ENCODE peak calls at places on chromosomes 11 and 22, in nine cellular contexts. N is PC-3, C is AG04450, R is adrenal gland, X is AG10803, A is cardiac fibroblast, Q is brain microvascular endothelial cell, Z is retinal pigment epithelial cell, K is neural crest cell. B is an unnamed sample.

GRCh38 chr22:25930710-25931353 is 188.8 kb downstream of the MYO18B start:
- DNase-seq in Z (no peak), R (no peak), X (no peak), Q (no peak), C (no peak), A (no peak), K (no peak), N (no peak), B (no peak)

GRCh38 chr11:34940026-34940677 is 23.7 kb downstream of the PDHX start:
- DNase-seq in Z (no peak), C (no peak), N (no peak), Q (peak), R (no peak), A (peak), K (no peak), X (peak), B (no peak)

GRCh38 chr11:111093061-111093460 is 152.5 kb upstream of the POU2AF2 start:
- DNase-seq in R (no peak), Z (no peak), Q (no peak), X (no peak), N (no peak), C (no peak), K (no peak), A (no peak), B (no peak)

GRCh38 chr11:17267576-17267975 is 9.0 kb upstream of the NUCB2 start:
- DNase-seq in C (no peak), X (peak), Z (peak), N (peak), K (no peak), R (no peak), Q (no peak), A (no peak), B (peak)

GRCh38 chr11:10540546-10540914 is 457 bp downstream of the RNF141 start:
- DNase-seq in N (no peak), X (peak), Q (peak), K (no peak), Z (no peak), A (peak), R (no peak), C (no peak), B (no peak)

GRCh38 chr11:76592961-76593360 is 77.6 kb downstream of the LRRC32 start:
- DNase-seq in K (no peak), Z (no peak), A (no peak), C (no peak), N (peak), R (no peak), X (no peak), Q (no peak), B (no peak)

GRCh38 chr11:116193321-116194114 is 579.3 kb downstream of the BUD13 start:
- DNase-seq in C (peak), X (peak), Q (peak), R (peak), N (peak), K (peak), Z (peak), A (peak), B (no peak)

GRCh38 chr11:103537904-103538502 is 428.8 kb downstream of the DYNC2H1 start:
- DNase-seq in A (peak), K (no peak), R (no peak), C (no peak), N (peak), Q (peak), Z (no peak), X (peak), B (peak)

GRCh38 chr11:106552694-106553203 is 465.5 kb downstream of the GUCY1A2 start:
- DNase-seq in Q (no peak), N (no peak), C (no peak), K (no peak), A (no peak), X (no peak), R (no peak), Z (no peak), B (no peak)

GRCh38 chr22:39463931-39464390 is 7.1 kb downstream of the MGAT3 start:
- DNase-seq in C (no peak), K (no peak), R (no peak), X (peak), Z (no peak), A (peak), Q (no peak), N (no peak), B (peak)

GRCh38 chr11:18192988-18193387 is 20.4 kb downstream of the MRGPRX4 start:
- DNase-seq in N (peak), Z (no peak), A (no peak), K (no peak), R (no peak), Q (no peak), X (no peak), C (no peak), B (no peak)

GRCh38 chr11:114040706-114041211 is 18.8 kb upstream of the ZBTB16 start:
- DNase-seq in R (no peak), A (peak), Z (no peak), X (no peak), C (no peak), K (no peak), N (peak), Q (no peak), B (peak)

GRCh38 chr22:44719586-44720368 is 17.8 kb downstream of the PRR5 start:
- DNase-seq in Q (no peak), C (no peak), N (no peak), R (peak), Z (no peak), A (no peak), K (no peak), X (no peak), B (no peak)

GRCh38 chr11:122162095-122162494 is 46.1 kb upstream of the BLID start:
- DNase-seq in R (no peak), C (no peak), A (peak), Z (no peak), X (peak), Q (no peak), N (no peak), K (no peak), B (peak)

GRCh38 chr11:22859756-22860155 is 518 bp downstream of the CCDC179 start:
- DNase-seq in C (no peak), A (no peak), N (no peak), Q (no peak), Z (no peak), X (no peak), R (no peak), K (no peak), B (no peak)

GRCh38 chr11:10701982-10702381 is 8.4 kb upstream of the IRAG1 start:
- DNase-seq in R (no peak), K (no peak), A (peak), Z (no peak), C (no peak), X (peak), Q (peak), N (peak), B (no peak)

GRCh38 chr22:44316393-44317162 is 3.8 kb upstream of the SHISAL1 start:
- DNase-seq in C (no peak), A (no peak), R (no peak), Q (no peak), N (no peak), K (no peak), Z (no peak), X (peak), B (no peak)

GRCh38 chr11:64178203-64178602 is 7.8 kb upstream of the STIP1 start:
- DNase-seq in Z (no peak), R (no peak), Q (no peak), X (no peak), N (no peak), A (no peak), C (no peak), K (no peak), B (no peak)

GRCh38 chr22:30392661-30393321 is 4.0 kb upstream of the SEC14L2 start:
- DNase-seq in X (no peak), R (no peak), Z (peak), Q (no peak), C (no peak), N (no peak), A (no peak), K (no peak), B (no peak)

GRCh38 chr22:19169947-19170318 is 8.6 kb downstream of the SLC25A1 start:
- DNase-seq in Q (no peak), A (no peak), R (no peak), C (no peak), Z (no peak), K (no peak), N (no peak), X (no peak), B (no peak)

GRCh38 chr11:106156290-106156937 is 79.0 kb downstream of the AASDHPPT start:
- DNase-seq in N (peak), K (peak), C (peak), A (peak), Z (peak), Q (peak), R (peak), X (peak), B (peak)

GRCh38 chr11:61679893-61680621 is at the start of gene DAGLA:
- DNase-seq in K (peak), X (peak), Z (no peak), C (no peak), Q (no peak), R (peak), N (peak), A (peak), B (peak)

GRCh38 chr11:133951484-133952198 is 5.1 kb downstream of the IGSF9B start:
- DNase-seq in X (peak), C (no peak), N (peak), A (peak), Z (no peak), Q (peak), R (no peak), K (no peak), B (no peak)

GRCh38 chr22:37157516-37158289 is 8.0 kb upstream of the IL2RB start:
- DNase-seq in C (no peak), N (no peak), Q (no peak), K (no peak), Z (no peak), X (peak), R (no peak), A (no peak), B (no peak)

GRCh38 chr11:115869780-115870431 is 365.7 kb upstream of the CADM1 start:
- DNase-seq in N (peak), Z (no peak), A (peak), K (no peak), R (no peak), X (no peak), C (peak), Q (no peak), B (no peak)

GRCh38 chr11:59144579-59145345 is 2.1 kb downstream of the FAM111A start:
- DNase-seq in Q (peak), N (peak), X (peak), R (peak), K (peak), A (peak), Z (peak), C (peak), B (peak)
- TF ChIP-seq CTCF in Q (peak), N (peak), X (peak), R (no peak), K (peak), A (no peak), Z (peak), C (no peak), B (peak)

DNA sequence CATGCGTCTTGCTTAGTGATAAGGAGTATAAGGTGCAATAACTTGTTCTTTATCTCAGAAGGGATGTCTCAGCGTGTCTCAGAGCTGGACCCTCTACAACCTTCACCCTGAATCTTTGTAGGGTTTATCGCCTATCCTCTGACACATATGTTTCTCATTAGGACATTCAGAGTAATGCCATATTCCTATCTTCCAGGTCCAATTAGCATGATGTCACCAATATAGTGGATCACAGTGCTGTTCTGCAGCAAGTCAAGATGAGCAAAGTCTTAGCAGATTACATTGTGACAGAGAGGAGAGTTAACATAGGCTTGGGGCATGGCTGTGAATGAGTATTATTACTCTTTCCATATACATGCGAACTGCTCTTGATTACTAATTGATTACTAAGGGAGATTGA is 110.3 kb upstream of the CLPB start:
- DNase-seq in A (no peak), K (no peak), X (no peak), Q (no peak), C (no peak), R (no peak), Z (no peak), N (no peak), B (no peak)
- TF ChIP-seq CTCF in A (no peak), K (no peak), X (no peak), Q (no peak), C (no peak), R (no peak), Z (no peak), N (no peak), B (no peak)

DNA sequence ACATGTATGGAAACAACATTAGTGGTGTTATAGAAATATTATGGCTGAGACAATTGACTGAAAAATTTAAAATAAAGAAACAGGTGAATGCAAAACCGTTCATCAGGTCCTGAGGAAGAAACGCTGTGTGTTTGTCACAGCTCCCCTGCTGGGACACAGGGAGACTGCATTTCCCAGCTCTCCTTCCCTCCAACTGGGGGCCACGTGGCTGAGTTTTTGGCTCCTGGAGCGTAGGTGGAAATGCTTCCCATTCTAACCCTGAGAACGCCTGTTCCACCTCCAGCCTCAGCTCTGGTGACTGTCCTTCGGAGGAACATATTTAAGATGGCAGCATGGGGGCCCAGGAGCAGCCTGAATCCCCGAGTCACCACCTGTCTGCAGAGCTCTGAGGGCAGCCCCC is 398.6 kb downstream of the BRD1 start:
- DNase-seq in Q (no peak), C (no peak), N (no peak), Z (no peak), R (no peak), A (no peak), X (no peak), K (no peak), B (no peak)
- TF ChIP-seq CTCF in Q (no peak), C (no peak), N (no peak), Z (no peak), R (no peak), A (no peak), X (no peak), K (peak), B (no peak)

DNA sequence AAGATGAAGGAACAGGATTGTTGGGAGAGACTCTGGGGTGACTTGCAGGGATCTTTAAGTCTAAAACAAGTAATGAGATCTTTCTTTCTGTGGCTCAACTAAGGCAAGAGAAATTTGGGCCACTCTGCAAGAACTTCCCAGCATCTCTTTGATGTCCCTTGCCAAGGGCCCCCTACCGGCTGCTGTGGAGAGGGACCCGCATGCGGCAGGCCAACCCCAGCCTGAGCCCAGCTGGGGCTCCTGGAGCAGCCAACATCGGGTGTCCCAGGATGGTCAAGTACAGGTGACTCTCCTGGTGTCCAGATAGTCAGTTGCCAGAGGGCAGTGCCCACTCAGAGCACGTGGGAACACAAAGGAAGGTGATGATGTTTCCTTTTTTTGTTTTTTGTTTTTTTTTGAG is 363.2 kb downstream of the TBC1D22A start:
- DNase-seq in K (no peak), Q (no peak), X (no peak), C (no peak), A (peak), R (no peak), Z (no peak), N (no peak), B (no peak)
- TF ChIP-seq CTCF in K (peak), Q (peak), X (peak), C (peak), A (peak), R (no peak), Z (no peak), N (peak), B (no peak)